ENCODE peak calls at places on chromosome 16, in five cellular contexts. G, J, A, K and H are unnamed samples.

GRCh38 chr16:87278191-87279093 is 38.8 kb downstream of the C16orf95 start:
- DNase-seq in K (no peak), A (peak), G (no peak), J (peak), H (peak)

GRCh38 chr16:3610698-3611144 is 685 bp downstream of the SLX4 start:
- DNase-seq in G (no peak), K (no peak), J (no peak), A (no peak), H (no peak)

GRCh38 chr16:51062039-51062438 is 89.0 kb downstream of the SALL1 start:
- DNase-seq in G (no peak), A (no peak), J (no peak), K (no peak), H (no peak)

GRCh38 chr16:51576498-51576897 is 425.4 kb upstream of the SALL1 start:
- DNase-seq in K (no peak), A (no peak), G (no peak), J (no peak), H (no peak)

GRCh38 chr16:28183441-28183840 is 28.3 kb downstream of the XPO6 start:
- DNase-seq in G (no peak), K (no peak), A (no peak), J (no peak), H (no peak)

GRCh38 chr16:21263640-21264211 is 14.4 kb downstream of the CRYM start:
- DNase-seq in K (no peak), A (no peak), G (no peak), J (no peak), H (peak)

GRCh38 chr16:80552277-80552676 is 11.5 kb downstream of the DYNLRB2 start:
- DNase-seq in G (no peak), A (no peak), J (no peak), K (no peak), H (no peak)

GRCh38 chr16:72050769-72051464 is 3.4 kb upstream of the HP start:
- DNase-seq in G (no peak), K (no peak), A (no peak), J (no peak), H (peak)

GRCh38 chr16:84788968-84789371 is 30.8 kb upstream of the CRISPLD2 start:
- DNase-seq in G (no peak), K (no peak), J (no peak), A (no peak), H (peak)